ENCODE peak calls at places on chromosomes 2 and 18, in four cellular contexts. D is kidney epithelial cell, G is cardiac muscle cell, R is fibroblast of the aortic adventitia. T is an unnamed sample.

GRCh38 chr2:17257194-17257909 is 260.9 kb downstream of the RAD51AP2 start:
- DNase-seq in D (no peak), G (no peak), R (peak; percentile 2), T (no peak)

GRCh38 chr2:9830685-9831410 is 12.4 kb upstream of the TAF1B start:
- DNase-seq in D (no peak), G (no peak), R (no peak), T (no peak)

GRCh38 chr2:23803965-23804542 is 122.9 kb downstream of the ATAD2B start:
- DNase-seq in D (no peak), G (peak; percentile 57), R (peak; percentile 61), T (no peak)

GRCh38 chr2:178397002-178397605 is 53.9 kb downstream of the PRKRA start:
- DNase-seq in D (no peak), G (peak; percentile 66), R (peak; percentile 71), T (no peak)

GRCh38 chr18:22314406-22314805 is 103.3 kb downstream of the CTAGE1 start:
- DNase-seq in D (no peak), G (peak; percentile 91), R (peak; percentile 96), T (no peak)

GRCh38 chr2:23384551-23385349 is at the start of gene KLHL29:
- DNase-seq in D (no peak), G (peak; percentile 82), R (peak; percentile 66), T (peak; percentile 80)

GRCh38 chr2:196195302-196195701 is 23.9 kb upstream of the STK17B start:
- DNase-seq in D (no peak), G (no peak), R (no peak), T (no peak)

GRCh38 chr2:150619607-150620330 is 132.3 kb upstream of the RND3 start:
- DNase-seq in D (peak; percentile 62), G (peak; percentile 70), R (peak; percentile 74), T (no peak)

GRCh38 chr2:187655001-187655400 is 100.8 kb upstream of the TFPI start:
- DNase-seq in D (no peak), G (no peak), R (no peak), T (no peak)

GRCh38 chr18:26617151-26617554 is 68.8 kb upstream of the KCTD1 start:
- DNase-seq in D (peak; percentile 56), G (peak; percentile 82), R (peak; percentile 66), T (no peak)

GRCh38 chr2:54366487-54367280 is 89.4 kb upstream of the SPTBN1 start:
- DNase-seq in D (no peak), G (no peak), R (peak; percentile 19), T (no peak)

GRCh38 chr2:226411727-226412360 is 387.8 kb downstream of the IRS1 start:
- DNase-seq in D (peak; percentile 95), G (no peak), R (no peak), T (no peak)

GRCh38 chr2:147110317-147110716 is 734.5 kb upstream of the ACVR2A start:
- DNase-seq in D (peak; percentile 14), G (no peak), R (peak; percentile 29), T (no peak)

GRCh38 chr2:85935746-85936208 is 47.0 kb upstream of the ST3GAL5 start:
- DNase-seq in D (no peak), G (peak; percentile 75), R (peak; percentile 89), T (no peak)

GRCh38 chr2:200049086-200049485 is 93.7 kb downstream of the MAIP1 start:
- DNase-seq in D (no peak), G (no peak), R (no peak), T (no peak)

GRCh38 chr18:32351014-32351413 is 119.7 kb downstream of the GAREM1 start:
- DNase-seq in D (no peak), G (peak; percentile 43), R (peak; percentile 80), T (no peak)

GRCh38 chr2:39995005-39995732 is 216.1 kb upstream of the THUMPD2 start:
- DNase-seq in D (no peak), G (no peak), R (no peak), T (no peak)

GRCh38 chr2:225771691-225772090 is 372.2 kb downstream of the NYAP2 start:
- DNase-seq in D (no peak), G (no peak), R (no peak), T (no peak)

DNA sequence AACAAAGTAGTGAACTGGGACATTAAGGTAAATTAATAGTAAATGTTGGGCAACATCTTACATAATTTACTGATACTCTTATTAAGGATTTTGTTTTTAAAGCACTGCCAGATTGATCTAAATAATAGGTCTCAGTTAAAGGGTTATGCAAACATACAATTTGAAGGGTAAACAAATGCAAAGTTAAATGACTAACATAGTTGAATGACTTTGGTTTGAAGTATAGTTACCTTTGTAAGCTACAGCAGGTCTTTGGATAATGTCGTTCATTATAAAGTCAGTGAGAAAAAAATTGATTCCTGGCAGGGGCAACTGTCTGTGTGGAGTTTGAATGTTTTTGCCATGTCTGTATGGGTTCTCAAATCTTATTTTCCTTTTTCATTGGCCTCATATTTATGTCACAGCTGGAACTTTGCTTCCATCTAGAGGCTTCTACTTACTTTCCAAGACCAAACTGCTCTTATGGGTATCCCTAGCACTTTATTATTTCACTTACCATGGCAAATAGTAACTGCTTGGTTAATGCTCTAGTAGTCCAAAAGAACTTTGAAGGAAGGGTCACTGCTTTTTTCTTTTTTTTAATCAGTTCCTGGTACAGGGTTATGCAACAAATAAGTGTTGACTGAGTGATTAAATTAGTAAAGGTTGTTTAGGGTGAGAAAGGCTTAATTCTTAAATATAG is 107.8 kb downstream of the NBEAL1 start:
- DNase-seq in D (no peak), G (peak; percentile 27), R (peak; percentile 7), T (no peak)
- TF ChIP-seq CTCF in D (no peak), G (peak; percentile 11), R (no peak), T (no peak)

GRCh38 chr2:117985092-117985491 is 28.8 kb downstream of the CCDC93 start:
- DNase-seq in D (no peak), G (no peak), R (no peak), T (peak; percentile 26)
- TF ChIP-seq CTCF in D (peak; percentile 3), G (no peak), R (no peak), T (no peak)

GRCh38 chr2:30711646-30712085 is 95.6 kb downstream of the CAPN13 start:
- DNase-seq in D (peak; percentile 43), G (peak; percentile 93), R (peak; percentile 92), T (peak; percentile 89)
- TF ChIP-seq CTCF in D (peak; percentile 100), G (peak; percentile 100), R (peak; percentile 100), T (peak; percentile 99)

GRCh38 chr2:43225093-43225787 is 1.2 kb downstream of the ZFP36L2 start:
- DNase-seq in D (no peak), G (peak; percentile 83), R (peak; percentile 84), T (peak; percentile 36)

GRCh38 chr2:43225788-43226557 is 433 bp downstream of the ZFP36L2 start:
- DNase-seq in D (no peak), G (no peak), R (peak; percentile 82), T (peak; percentile 54)

GRCh38 chr2:43226955-43227829 is 786 bp upstream of the ZFP36L2 start:
- DNase-seq in D (no peak), G (peak; percentile 93), R (peak; percentile 84), T (peak; percentile 72)

GRCh38 chr2:43227830-43228280 is 1.4 kb upstream of the ZFP36L2 start:
- DNase-seq in D (no peak), G (no peak), R (no peak), T (no peak)

GRCh38 chr2:43226558-43226954 is at the start of gene ZFP36L2:
- DNase-seq in D (no peak), G (peak; percentile 98), R (peak; percentile 94), T (no peak)
- TF ChIP-seq CTCF in D (no peak), G (peak; percentile 8), R (no peak), T (no peak)

T was measured in glutamatergic neuron.